ENCODE peak calls at places on chromosome 1, in six cellular contexts. One of them, this sample, is unnamed.

GRCh38 chr1:177343445-177343844 is 172.7 kb downstream of the BRINP2 start:
- DNase-seq in ascending aorta: no peak
- DNase-seq in left lung: no peak
- DNase-seq in tibial nerve: no peak
- DNase-seq in left ventricle myocardium inferior: no peak
- DNase-seq in PC-9: no peak
- DNase-seq in this sample: no peak

GRCh38 chr1:226964068-226964425 is 24.0 kb downstream of the COQ8A start:
- DNase-seq in left ventricle myocardium inferior: no peak
- DNase-seq in ascending aorta: no peak
- DNase-seq in left lung: no peak
- DNase-seq in PC-9: no peak
- DNase-seq in tibial nerve: no peak
- DNase-seq in this sample: no peak

GRCh38 chr1:245153645-245154428 is 948 bp upstream of the KIF26B start:
- DNase-seq in left lung: peak
- DNase-seq in PC-9: peak
- DNase-seq in ascending aorta: no peak
- DNase-seq in tibial nerve: no peak
- DNase-seq in left ventricle myocardium inferior: no peak
- DNase-seq in this sample: no peak

GRCh38 chr1:154614247-154614646 is 6.3 kb upstream of the ADAR start:
- DNase-seq in left ventricle myocardium inferior: no peak
- DNase-seq in PC-9: no peak
- DNase-seq in left lung: no peak
- DNase-seq in ascending aorta: no peak
- DNase-seq in tibial nerve: no peak
- DNase-seq in this sample: no peak

GRCh38 chr1:152981181-152981871 is 2.6 kb upstream of the SPRR1A start:
- DNase-seq in tibial nerve: no peak
- DNase-seq in PC-9: no peak
- DNase-seq in left ventricle myocardium inferior: no peak
- DNase-seq in left lung: no peak
- DNase-seq in ascending aorta: no peak
- DNase-seq in this sample: no peak

GRCh38 chr1:222916067-222916466 is 101.2 kb downstream of the DISP1 start:
- DNase-seq in PC-9: no peak
- DNase-seq in left lung: no peak
- DNase-seq in tibial nerve: no peak
- DNase-seq in ascending aorta: no peak
- DNase-seq in left ventricle myocardium inferior: no peak
- DNase-seq in this sample: no peak

GRCh38 chr1:65170511-65171142 is 22.6 kb downstream of the AK4 start:
- DNase-seq in ascending aorta: no peak
- DNase-seq in left ventricle myocardium inferior: peak
- DNase-seq in tibial nerve: peak
- DNase-seq in PC-9: peak
- DNase-seq in left lung: no peak
- DNase-seq in this sample: no peak

GRCh38 chr1:160781914-160782689 is 13.9 kb upstream of the LY9 start:
- DNase-seq in left ventricle myocardium inferior: no peak
- DNase-seq in PC-9: no peak
- DNase-seq in left lung: no peak
- DNase-seq in ascending aorta: no peak
- DNase-seq in tibial nerve: no peak
- DNase-seq in this sample: no peak

GRCh38 chr1:160149706-160150105 is 1.7 kb upstream of the ATP1A4 start:
- DNase-seq in left lung: no peak
- DNase-seq in PC-9: no peak
- DNase-seq in left ventricle myocardium inferior: no peak
- DNase-seq in ascending aorta: no peak
- DNase-seq in tibial nerve: no peak
- DNase-seq in this sample: no peak

GRCh38 chr1:13576926-13577325 is 6.7 kb upstream of the PDPN start:
- DNase-seq in ascending aorta: no peak
- DNase-seq in PC-9: no peak
- DNase-seq in left lung: no peak
- DNase-seq in tibial nerve: no peak
- DNase-seq in left ventricle myocardium inferior: no peak
- DNase-seq in this sample: no peak

GRCh38 chr1:181134543-181135461 is 46.3 kb downstream of the IER5 start:
- DNase-seq in left lung: peak
- DNase-seq in tibial nerve: no peak
- DNase-seq in left ventricle myocardium inferior: no peak
- DNase-seq in PC-9: peak
- DNase-seq in ascending aorta: no peak
- DNase-seq in this sample: no peak

GRCh38 chr1:30051777-30052176 is 671.6 kb downstream of the MATN1 start:
- DNase-seq in ascending aorta: no peak
- DNase-seq in left ventricle myocardium inferior: no peak
- DNase-seq in left lung: no peak
- DNase-seq in tibial nerve: no peak
- DNase-seq in PC-9: no peak
- DNase-seq in this sample: no peak

GRCh38 chr1:57421366-57421765 is 2.5 kb downstream of the DAB1 start:
- DNase-seq in tibial nerve: no peak
- DNase-seq in left lung: no peak
- DNase-seq in ascending aorta: no peak
- DNase-seq in left ventricle myocardium inferior: no peak
- DNase-seq in PC-9: no peak
- DNase-seq in this sample: no peak

GRCh38 chr1:17233675-17234074 is 15.2 kb upstream of the PADI3 start:
- DNase-seq in left ventricle myocardium inferior: peak
- DNase-seq in left lung: no peak
- DNase-seq in ascending aorta: peak
- DNase-seq in PC-9: peak
- DNase-seq in tibial nerve: peak
- DNase-seq in this sample: peak

GRCh38 chr1:43450251-43451070 is 3.3 kb downstream of the HYI start:
- DNase-seq in tibial nerve: no peak
- DNase-seq in left lung: no peak
- DNase-seq in ascending aorta: no peak
- DNase-seq in left ventricle myocardium inferior: no peak
- DNase-seq in PC-9: no peak
- DNase-seq in this sample: no peak

GRCh38 chr1:156052862-156053769 is 482 bp downstream of the UBQLN4 start:
- DNase-seq in left lung: peak
- DNase-seq in ascending aorta: no peak
- DNase-seq in tibial nerve: peak
- DNase-seq in PC-9: peak
- DNase-seq in left ventricle myocardium inferior: peak
- DNase-seq in this sample: peak

GRCh38 chr1:15684042-15684461 is at the start of gene PLEKHM2:
- DNase-seq in left lung: peak
- DNase-seq in tibial nerve: no peak
- DNase-seq in ascending aorta: no peak
- DNase-seq in left ventricle myocardium inferior: peak
- DNase-seq in PC-9: peak
- DNase-seq in this sample: no peak

GRCh38 chr1:176869577-176869976 is 294.9 kb downstream of the ASTN1 start:
- DNase-seq in left lung: no peak
- DNase-seq in tibial nerve: no peak
- DNase-seq in ascending aorta: no peak
- DNase-seq in PC-9: no peak
- DNase-seq in left ventricle myocardium inferior: no peak
- DNase-seq in this sample: no peak

GRCh38 chr1:208203127-208203847 is 40.9 kb downstream of the PLXNA2 start:
- DNase-seq in left ventricle myocardium inferior: peak
- DNase-seq in tibial nerve: peak
- DNase-seq in ascending aorta: no peak
- DNase-seq in PC-9: peak
- DNase-seq in left lung: peak
- DNase-seq in this sample: no peak

GRCh38 chr1:42952353-42953001 is 6.2 kb downstream of the SLC2A1 start:
- DNase-seq in left ventricle myocardium inferior: no peak
- DNase-seq in tibial nerve: no peak
- DNase-seq in PC-9: no peak
- DNase-seq in ascending aorta: no peak
- DNase-seq in left lung: peak
- DNase-seq in this sample: no peak

GRCh38 chr1:235181561-235182245 is 20.7 kb upstream of the RBM34 start:
- DNase-seq in left ventricle myocardium inferior: no peak
- DNase-seq in left lung: no peak
- DNase-seq in PC-9: no peak
- DNase-seq in tibial nerve: no peak
- DNase-seq in ascending aorta: no peak
- DNase-seq in this sample: no peak

GRCh38 chr1:31434979-31435378 is 22.0 kb downstream of the SERINC2 start:
- DNase-seq in left lung: no peak
- DNase-seq in tibial nerve: no peak
- DNase-seq in left ventricle myocardium inferior: no peak
- DNase-seq in PC-9: no peak
- DNase-seq in ascending aorta: no peak
- DNase-seq in this sample: no peak

GRCh38 chr1:44553127-44553758 is 121.0 kb downstream of the TMEM53 start:
- DNase-seq in ascending aorta: no peak
- DNase-seq in left lung: no peak
- DNase-seq in left ventricle myocardium inferior: no peak
- DNase-seq in PC-9: no peak
- DNase-seq in tibial nerve: no peak
- DNase-seq in this sample: no peak

GRCh38 chr1:207022996-207023679 is 9.4 kb downstream of the C1orf116 start:
- DNase-seq in left lung: no peak
- DNase-seq in tibial nerve: no peak
- DNase-seq in PC-9: no peak
- DNase-seq in ascending aorta: no peak
- DNase-seq in left ventricle myocardium inferior: no peak
- DNase-seq in this sample: no peak

GRCh38 chr1:1348420-1349255 is 580 bp downstream of the DVL1 start:
- DNase-seq in PC-9: no peak
- DNase-seq in ascending aorta: no peak
- DNase-seq in left lung: peak
- DNase-seq in tibial nerve: no peak
- DNase-seq in left ventricle myocardium inferior: no peak
- DNase-seq in this sample: no peak

GRCh38 chr1:1345860-1346500 is 3.2 kb downstream of the DVL1 start:
- DNase-seq in PC-9: no peak
- DNase-seq in left lung: peak
- DNase-seq in tibial nerve: no peak
- DNase-seq in ascending aorta: no peak
- DNase-seq in left ventricle myocardium inferior: no peak
- DNase-seq in this sample: no peak

GRCh38 chr1:1346501-1346890 is 2.7 kb downstream of the DVL1 start:
- DNase-seq in tibial nerve: no peak
- DNase-seq in PC-9: no peak
- DNase-seq in left ventricle myocardium inferior: no peak
- DNase-seq in ascending aorta: no peak
- DNase-seq in left lung: peak
- DNase-seq in this sample: no peak

GRCh38 chr1:1347663-1348419 is 1.4 kb downstream of the DVL1 start:
- DNase-seq in left lung: peak
- DNase-seq in ascending aorta: no peak
- DNase-seq in PC-9: peak
- DNase-seq in tibial nerve: no peak
- DNase-seq in left ventricle myocardium inferior: peak
- DNase-seq in this sample: no peak

DNA sequence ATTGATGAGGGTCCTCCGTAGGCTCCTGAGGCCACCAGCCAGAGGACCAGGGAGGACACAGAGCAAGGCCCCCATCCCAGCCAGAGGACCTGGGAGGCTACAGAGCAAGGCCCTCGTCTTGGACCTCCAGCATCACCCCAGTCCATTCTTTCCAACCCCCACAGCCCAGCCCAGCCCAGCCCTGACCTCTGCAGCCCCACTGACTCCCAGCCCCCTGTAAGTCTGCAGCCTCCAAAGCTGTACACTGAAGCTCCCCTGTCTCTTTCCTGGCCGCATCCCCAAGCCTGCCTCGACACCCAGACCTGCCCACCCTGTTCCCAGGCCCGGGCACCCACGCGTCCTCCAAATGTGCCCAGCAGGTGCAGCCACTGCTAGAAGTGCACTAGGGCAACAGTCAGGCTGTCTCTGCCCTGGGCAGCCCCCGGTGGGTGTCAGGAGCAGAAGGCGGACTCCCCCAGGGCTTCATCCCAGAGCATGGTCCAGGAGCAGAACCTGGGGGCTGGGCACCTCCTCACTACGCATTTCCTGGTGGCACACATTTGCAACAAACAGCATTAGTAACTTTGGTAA is 2.1 kb downstream of the DVL1 start:
- DNase-seq in tibial nerve: no peak
- DNase-seq in PC-9: no peak
- DNase-seq in left lung: peak
- DNase-seq in left ventricle myocardium inferior: no peak
- DNase-seq in ascending aorta: no peak
- DNase-seq in this sample: no peak
- H3K27ac ChIP-seq in tibial nerve: peak
- H3K27ac ChIP-seq in PC-9: peak
- H3K27ac ChIP-seq in left lung: peak
- H3K27ac ChIP-seq in left ventricle myocardium inferior: peak
- H3K27ac ChIP-seq in ascending aorta: no peak
- H3K27ac ChIP-seq in this sample: no peak

GRCh38 chr1:157156058-157156541 is 17.9 kb upstream of the ETV3 start:
- DNase-seq in ascending aorta: no peak
- DNase-seq in PC-9: peak
- DNase-seq in left lung: peak
- DNase-seq in tibial nerve: peak
- DNase-seq in left ventricle myocardium inferior: peak
- DNase-seq in this sample: peak
- H3K27ac ChIP-seq in ascending aorta: no peak
- H3K27ac ChIP-seq in PC-9: no peak
- H3K27ac ChIP-seq in left lung: no peak
- H3K27ac ChIP-seq in tibial nerve: no peak
- H3K27ac ChIP-seq in left ventricle myocardium inferior: peak
- H3K27ac ChIP-seq in this sample: no peak

DNA sequence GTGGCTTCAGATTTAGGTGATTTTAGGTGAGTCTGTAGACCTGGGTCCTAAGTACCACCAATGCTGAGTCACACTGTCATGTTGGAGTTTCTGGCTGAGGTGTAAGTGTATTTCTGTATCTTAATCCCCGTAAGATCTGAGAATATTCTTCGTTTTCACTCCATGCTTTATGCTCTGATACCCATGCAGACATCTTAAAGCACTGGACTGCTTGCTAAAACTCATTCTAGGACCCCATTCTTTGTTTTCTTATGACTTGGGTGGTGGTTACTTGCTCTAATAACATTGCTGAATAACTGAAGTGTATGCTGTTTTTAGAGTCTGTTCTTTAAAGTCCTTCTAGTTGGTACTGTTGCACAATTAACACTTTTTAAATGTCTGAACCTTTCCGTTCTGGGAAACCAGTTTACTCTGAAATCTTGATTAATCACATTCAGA is 36.6 kb downstream of the CDC42 start:
- DNase-seq in tibial nerve: no peak
- DNase-seq in left lung: no peak
- DNase-seq in ascending aorta: no peak
- DNase-seq in PC-9: no peak
- DNase-seq in left ventricle myocardium inferior: no peak
- DNase-seq in this sample: no peak
- H3K27ac ChIP-seq in tibial nerve: no peak
- H3K27ac ChIP-seq in left lung: no peak
- H3K27ac ChIP-seq in ascending aorta: no peak
- H3K27ac ChIP-seq in PC-9: peak
- H3K27ac ChIP-seq in left ventricle myocardium inferior: no peak
- H3K27ac ChIP-seq in this sample: no peak

DNA sequence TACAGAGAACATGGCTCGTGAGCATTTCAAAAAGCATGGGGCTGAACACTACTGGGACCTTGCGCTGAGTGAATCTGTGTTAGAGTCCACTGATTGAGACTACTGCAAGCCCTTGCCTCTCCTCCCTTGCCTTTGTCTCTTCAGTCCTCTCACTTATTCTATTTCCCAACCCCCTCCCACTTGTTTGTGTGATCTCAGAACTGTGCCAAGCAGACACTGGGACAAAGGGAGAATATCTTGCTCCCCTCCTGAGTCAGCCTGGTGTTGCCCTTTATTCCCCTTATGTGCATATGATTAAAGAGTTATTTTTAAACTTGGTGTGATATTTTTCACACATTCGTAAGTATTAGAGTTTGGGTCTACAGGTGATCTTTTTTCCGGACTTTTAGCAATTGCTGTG is 11.1 kb upstream of the RPRD2 start:
- DNase-seq in ascending aorta: no peak
- DNase-seq in left ventricle myocardium inferior: no peak
- DNase-seq in tibial nerve: no peak
- DNase-seq in PC-9: no peak
- DNase-seq in left lung: no peak
- DNase-seq in this sample: no peak
- H3K27ac ChIP-seq in ascending aorta: no peak
- H3K27ac ChIP-seq in left ventricle myocardium inferior: no peak
- H3K27ac ChIP-seq in tibial nerve: no peak
- H3K27ac ChIP-seq in PC-9: no peak
- H3K27ac ChIP-seq in left lung: no peak
- H3K27ac ChIP-seq in this sample: no peak

This sample was measured in substantia nigra.